ENCODE peak calls at places on chromosomes 11 and 22, in seven cellular contexts. W is lower leg skin, D is GOT3, P is HFF-Myc, L is GM04504, G is KBM-7, I is LoVo. U is an unnamed sample.
A peak's percentile ranks its signal among the peaks of the same experiment; 100 is the strongest.

GRCh38 chr11:4025248-4025956 is 69.2 kb upstream of the RRM1 start:
- DNase-seq in D (no peak), I (no peak), G (no peak), P (no peak), W (no peak), L (peak; percentile 53), U (no peak)

GRCh38 chr22:18968011-18968749 is 32.1 kb upstream of the PRODH start:
- DNase-seq in D (no peak), I (no peak), G (no peak), W (no peak), L (peak; percentile 3), P (no peak), U (no peak)

GRCh38 chr11:44766972-44767278 is 40.2 kb downstream of the TSPAN18 start:
- DNase-seq in G (no peak), D (no peak), P (no peak), L (no peak), W (peak; percentile 21), I (no peak), U (no peak)

GRCh38 chr11:132242662-132243061 is 872.2 kb downstream of the NTM start:
- DNase-seq in P (no peak), I (no peak), W (no peak), D (no peak), G (no peak), L (no peak), U (no peak)

GRCh38 chr11:69361048-69361447 is 67.1 kb downstream of the MYEOV start:
- DNase-seq in G (no peak), I (no peak), L (no peak), W (peak; percentile 59), P (no peak), D (no peak), U (no peak)

GRCh38 chr22:28911777-28912669 is 28.7 kb downstream of the ZNRF3 start:
- DNase-seq in I (peak; percentile 62), L (peak; percentile 15), W (peak; percentile 37), P (peak; percentile 24), D (no peak), G (no peak), U (no peak)

GRCh38 chr11:74008373-74009229 is at the start of gene UCP3:
- DNase-seq in L (no peak), P (no peak), G (no peak), I (no peak), D (no peak), W (peak; percentile 54), U (no peak)

GRCh38 chr11:124946735-124947141 is 7.3 kb upstream of the CCDC15 start:
- DNase-seq in P (peak; percentile 89), I (no peak), L (peak; percentile 28), D (no peak), W (no peak), G (no peak), U (no peak)

GRCh38 chr11:73760066-73760679 is 701 bp downstream of the RAB6A start:
- DNase-seq in L (peak; percentile 7), P (no peak), W (peak; percentile 92), D (no peak), G (peak; percentile 21), I (no peak), U (no peak)

U was measured in memory B cell.